ENCODE peak calls at places on chromosomes 16 and 17, in seven cellular contexts. N, Y, J, W, Z, X and V are unnamed samples.

GRCh38 chr16:51553910-51554309 is 402.8 kb upstream of the SALL1 start:
- DNase-seq in Z (no peak), N (peak; percentile 65), J (no peak), Y (no peak), X (no peak), W (no peak), V (no peak)

GRCh38 chr16:89446136-89446974 is 44.0 kb downstream of the ANKRD11 start:
- DNase-seq in X (no peak), W (no peak), Y (peak; percentile 36), N (no peak), J (no peak), Z (no peak), V (no peak)

GRCh38 chr17:8015957-8016631 is 13.7 kb downstream of the GUCY2D start:
- DNase-seq in X (no peak), N (no peak), W (no peak), Z (no peak), Y (peak; percentile 78), J (peak; percentile 53), V (peak; percentile 52)

GRCh38 chr17:62827722-62828498 is 19.8 kb upstream of the MARCHF10 start:
- DNase-seq in J (no peak), W (no peak), N (peak; percentile 65), Z (no peak), X (peak; percentile 32), Y (peak; percentile 27), V (peak; percentile 21)

GRCh38 chr17:50539762-50540440 is 7.1 kb upstream of the SPATA20 start:
- DNase-seq in X (no peak), W (no peak), N (no peak), J (peak; percentile 46), Y (no peak), Z (no peak), V (no peak)

GRCh38 chr17:17351901-17352781 is 49.0 kb downstream of the NT5M start:
- DNase-seq in Z (no peak), W (peak; percentile 53), X (peak; percentile 30), J (no peak), Y (peak; percentile 33), N (peak; percentile 48), V (no peak)

GRCh38 chr16:78677332-78677731 is 577.9 kb downstream of the WWOX start:
- DNase-seq in Z (no peak), X (no peak), W (no peak), J (no peak), N (no peak), Y (no peak), V (no peak)

GRCh38 chr16:27928542-27928941 is 135.0 kb downstream of the GSG1L start:
- DNase-seq in Z (no peak), J (no peak), X (no peak), W (no peak), N (no peak), Y (no peak), V (no peak)

GRCh38 chr17:81667754-81668153 is 1.2 kb downstream of the CCDC137 start:
- DNase-seq in Z (no peak), W (no peak), Y (no peak), X (no peak), N (no peak), J (peak; percentile 72), V (peak; percentile 48)

GRCh38 chr16:82263456-82264159 is 93.6 kb upstream of the MPHOSPH6 start:
- DNase-seq in N (peak; percentile 51), Z (peak; percentile 1), W (peak; percentile 80), Y (peak; percentile 77), J (peak; percentile 69), X (peak; percentile 84), V (peak; percentile 80)

GRCh38 chr17:13038931-13039665 is 21.3 kb upstream of the ELAC2 start:
- DNase-seq in J (no peak), N (no peak), Z (no peak), Y (no peak), X (no peak), W (no peak), V (no peak)

GRCh38 chr16:81081007-81081406 is 4.0 kb upstream of the C16orf46 start:
- DNase-seq in W (no peak), Z (no peak), N (no peak), J (no peak), X (no peak), Y (no peak), V (no peak)

GRCh38 chr17:31309525-31309924 is 4.3 kb downstream of the EVI2B start:
- DNase-seq in N (no peak), X (no peak), J (no peak), W (no peak), Z (no peak), Y (no peak), V (no peak)

GRCh38 chr16:85794696-85795095 is 4.6 kb downstream of the EMC8 start:
- DNase-seq in N (no peak), W (no peak), Y (no peak), X (no peak), J (no peak), Z (no peak), V (no peak)

GRCh38 chr17:6910987-6911603 is 79.6 kb upstream of the TEKT1 start:
- DNase-seq in W (no peak), X (peak; percentile 22), Y (peak; percentile 52), Z (no peak), N (peak; percentile 57), J (no peak), V (peak; percentile 62)